ENCODE peak calls at places on chromosome 18, in five cellular contexts. One of them, this sample, is unnamed.
A peak's percentile ranks its signal among the peaks of the same experiment; 100 is the strongest.

GRCh38 chr18:12838178-12838634 is 45.8 kb downstream of the PTPN2 start:
- DNase-seq in choroid plexus epithelial cell: peak; percentile 91
- DNase-seq in neural crest cell: no peak
- DNase-seq in omental fat pad: peak; percentile 43
- DNase-seq in right lobe of liver: peak; percentile 70
- DNase-seq in this sample: no peak

GRCh38 chr18:58129019-58129374 is 85.0 kb downstream of the NEDD4L start:
- DNase-seq in choroid plexus epithelial cell: no peak
- DNase-seq in omental fat pad: no peak
- DNase-seq in right lobe of liver: no peak
- DNase-seq in neural crest cell: no peak
- DNase-seq in this sample: no peak

GRCh38 chr18:25992566-25992965 is 97.8 kb downstream of the SS18 start:
- DNase-seq in neural crest cell: no peak
- DNase-seq in omental fat pad: no peak
- DNase-seq in right lobe of liver: no peak
- DNase-seq in choroid plexus epithelial cell: no peak
- DNase-seq in this sample: no peak

GRCh38 chr18:48395646-48396045 is 13.5 kb downstream of the ZBTB7C start:
- DNase-seq in right lobe of liver: no peak
- DNase-seq in omental fat pad: no peak
- DNase-seq in choroid plexus epithelial cell: no peak
- DNase-seq in neural crest cell: no peak
- DNase-seq in this sample: no peak

GRCh38 chr18:498901-499300 is 1.6 kb downstream of the COLEC12 start:
- DNase-seq in neural crest cell: no peak
- DNase-seq in choroid plexus epithelial cell: no peak
- DNase-seq in right lobe of liver: no peak
- DNase-seq in omental fat pad: no peak
- DNase-seq in this sample: no peak

GRCh38 chr18:62486290-62486964 is 36.4 kb upstream of the ZCCHC2 start:
- DNase-seq in choroid plexus epithelial cell: peak; percentile 14
- DNase-seq in right lobe of liver: no peak
- DNase-seq in omental fat pad: no peak
- DNase-seq in neural crest cell: no peak
- DNase-seq in this sample: no peak

GRCh38 chr18:2963048-2963447 is 49.9 kb downstream of the LPIN2 start:
- DNase-seq in right lobe of liver: no peak
- DNase-seq in neural crest cell: no peak
- DNase-seq in omental fat pad: no peak
- DNase-seq in choroid plexus epithelial cell: no peak
- DNase-seq in this sample: no peak

GRCh38 chr18:74836296-74837139 is 238.8 kb downstream of the ZNF407 start:
- DNase-seq in omental fat pad: no peak
- DNase-seq in right lobe of liver: no peak
- DNase-seq in neural crest cell: no peak
- DNase-seq in choroid plexus epithelial cell: peak; percentile 24
- DNase-seq in this sample: no peak

GRCh38 chr18:60188943-60189342 is 183.6 kb downstream of the MC4R start:
- DNase-seq in omental fat pad: no peak
- DNase-seq in choroid plexus epithelial cell: no peak
- DNase-seq in right lobe of liver: no peak
- DNase-seq in neural crest cell: no peak
- DNase-seq in this sample: no peak

GRCh38 chr18:5309888-5310470 is 14.5 kb upstream of the ZBTB14 start:
- DNase-seq in omental fat pad: no peak
- DNase-seq in choroid plexus epithelial cell: no peak
- DNase-seq in neural crest cell: no peak
- DNase-seq in right lobe of liver: no peak
- DNase-seq in this sample: no peak

GRCh38 chr18:57915848-57916596 is 112.9 kb upstream of the ATP8B1 start:
- DNase-seq in right lobe of liver: no peak
- DNase-seq in neural crest cell: peak; percentile 2
- DNase-seq in omental fat pad: no peak
- DNase-seq in choroid plexus epithelial cell: no peak
- DNase-seq in this sample: no peak

GRCh38 chr18:14916181-14916580 is 168.2 kb downstream of the ANKRD30B start:
- DNase-seq in neural crest cell: no peak
- DNase-seq in omental fat pad: no peak
- DNase-seq in right lobe of liver: no peak
- DNase-seq in choroid plexus epithelial cell: no peak
- DNase-seq in this sample: no peak

GRCh38 chr18:25408294-25408693 is 56.3 kb upstream of the ZNF521 start:
- DNase-seq in right lobe of liver: no peak
- DNase-seq in choroid plexus epithelial cell: no peak
- DNase-seq in omental fat pad: no peak
- DNase-seq in neural crest cell: no peak
- DNase-seq in this sample: no peak

GRCh38 chr18:3402962-3403585 is 46.9 kb upstream of the TGIF1 start:
- DNase-seq in choroid plexus epithelial cell: peak; percentile 79
- DNase-seq in omental fat pad: no peak
- DNase-seq in neural crest cell: no peak
- DNase-seq in right lobe of liver: no peak
- DNase-seq in this sample: no peak

GRCh38 chr18:46950064-46950656 is 32.8 kb downstream of the KATNAL2 start:
- DNase-seq in right lobe of liver: no peak
- DNase-seq in omental fat pad: no peak
- DNase-seq in neural crest cell: no peak
- DNase-seq in choroid plexus epithelial cell: peak; percentile 50
- DNase-seq in this sample: no peak
- TF ChIP-seq CTCF in right lobe of liver: peak; percentile 51
- TF ChIP-seq CTCF in omental fat pad: no peak
- TF ChIP-seq CTCF in neural crest cell: peak; percentile 64
- TF ChIP-seq CTCF in choroid plexus epithelial cell: peak; percentile 62
- TF ChIP-seq CTCF in this sample: peak; percentile 80

DNA sequence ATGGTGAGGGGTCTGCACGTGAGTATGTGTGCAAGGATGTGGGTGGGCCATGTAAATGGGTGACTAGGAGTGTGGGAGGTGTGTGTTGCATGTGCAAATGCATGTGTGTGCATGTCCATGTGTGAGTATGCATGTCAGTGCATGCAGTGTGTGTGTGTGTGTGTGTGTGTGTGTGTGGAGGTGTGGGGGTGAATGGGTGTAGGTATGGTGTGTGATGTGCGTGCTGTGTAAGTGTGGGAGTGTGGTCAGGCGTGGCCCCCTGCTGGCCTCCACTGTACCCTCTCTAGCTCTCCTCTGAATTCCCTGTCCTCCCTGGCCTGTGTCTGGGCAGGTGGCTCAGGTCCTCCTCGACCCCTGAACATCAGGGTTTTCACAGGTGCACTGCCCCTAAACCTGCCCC is 230.3 kb downstream of the CELF4 start:
- DNase-seq in choroid plexus epithelial cell: peak; percentile 20
- DNase-seq in neural crest cell: peak; percentile 6
- DNase-seq in omental fat pad: no peak
- DNase-seq in right lobe of liver: no peak
- DNase-seq in this sample: no peak
- TF ChIP-seq CTCF in choroid plexus epithelial cell: peak; percentile 49
- TF ChIP-seq CTCF in neural crest cell: peak; percentile 46
- TF ChIP-seq CTCF in omental fat pad: no peak
- TF ChIP-seq CTCF in right lobe of liver: no peak
- TF ChIP-seq CTCF in this sample: peak; percentile 68

GRCh38 chr18:55577812-55578539 is 10.0 kb downstream of the TCF4 start:
- DNase-seq in neural crest cell: no peak
- DNase-seq in omental fat pad: no peak
- DNase-seq in right lobe of liver: no peak
- DNase-seq in choroid plexus epithelial cell: no peak
- DNase-seq in this sample: no peak
- TF ChIP-seq CTCF in neural crest cell: peak; percentile 46
- TF ChIP-seq CTCF in omental fat pad: no peak
- TF ChIP-seq CTCF in right lobe of liver: peak; percentile 36
- TF ChIP-seq CTCF in choroid plexus epithelial cell: no peak
- TF ChIP-seq CTCF in this sample: peak; percentile 43

DNA sequence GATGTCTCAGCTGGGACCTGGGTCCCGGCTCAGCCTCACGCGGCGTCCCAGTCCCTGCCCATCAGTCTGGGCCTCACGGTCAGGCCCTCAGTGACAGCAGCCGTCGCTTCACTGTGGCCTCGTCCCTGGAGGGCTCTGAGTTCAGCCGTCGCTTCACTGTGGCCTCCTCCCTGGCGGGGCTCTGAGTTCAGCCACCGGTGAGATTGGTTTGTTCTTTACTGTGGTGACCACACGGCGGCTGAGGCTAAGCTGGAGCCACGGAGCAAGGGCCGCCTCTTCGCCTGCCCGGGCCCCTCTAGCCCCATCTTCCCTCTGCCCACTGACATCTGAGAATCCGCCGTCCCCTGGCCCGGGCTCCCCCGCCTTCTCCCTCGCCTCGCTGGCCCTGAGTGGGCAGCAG is 51.2 kb downstream of the NFATC1 start:
- DNase-seq in omental fat pad: no peak
- DNase-seq in neural crest cell: no peak
- DNase-seq in choroid plexus epithelial cell: no peak
- DNase-seq in right lobe of liver: no peak
- DNase-seq in this sample: no peak
- TF ChIP-seq CTCF in omental fat pad: no peak
- TF ChIP-seq CTCF in neural crest cell: no peak
- TF ChIP-seq CTCF in choroid plexus epithelial cell: no peak
- TF ChIP-seq CTCF in right lobe of liver: no peak
- TF ChIP-seq CTCF in this sample: no peak

GRCh38 chr18:79788096-79789085 is 9.3 kb upstream of the KCNG2 start:
- DNase-seq in right lobe of liver: no peak
- DNase-seq in neural crest cell: no peak
- DNase-seq in omental fat pad: no peak
- DNase-seq in choroid plexus epithelial cell: peak; percentile 37
- DNase-seq in this sample: peak; percentile 61
- TF ChIP-seq CTCF in right lobe of liver: no peak
- TF ChIP-seq CTCF in neural crest cell: peak; percentile 38
- TF ChIP-seq CTCF in omental fat pad: no peak
- TF ChIP-seq CTCF in choroid plexus epithelial cell: peak; percentile 19
- TF ChIP-seq CTCF in this sample: peak; percentile 34